ENCODE peak calls at places on chromosomes 4 and X, in four cellular contexts. T is DND-41, X is MM.1S, C is mucosa of descending colon. L is an unnamed sample.

GRCh38 chr4:99100876-99101275 is 12.3 kb upstream of the ADH5 start:
- DNase-seq in T (no peak), C (no peak), X (no peak), L (no peak)

GRCh38 chrX:22481436-22481835 is 208.7 kb downstream of the CBLL2 start:
- DNase-seq in C (no peak), T (no peak), X (no peak), L (no peak)

GRCh38 chr4:26151615-26152014 is 169.2 kb upstream of the RBPJ start:
- DNase-seq in T (no peak), X (no peak), C (no peak), L (no peak)

GRCh38 chr4:73859614-73860088 is 6.6 kb downstream of the PF4V1 start:
- DNase-seq in X (no peak), T (no peak), C (no peak), L (no peak)

GRCh38 chr4:183658362-183659028 is 490 bp downstream of the RWDD4 start:
- DNase-seq in X (no peak), T (no peak), C (peak), L (peak)

GRCh38 chrX:53193093-53193492 is 31.9 kb downstream of the KDM5C start:
- DNase-seq in T (no peak), C (no peak), X (no peak), L (no peak)

GRCh38 chr4:185576314-185576713 is 41.0 kb upstream of the PDLIM3 start:
- DNase-seq in C (no peak), T (no peak), X (no peak), L (no peak)

GRCh38 chrX:30196322-30196721 is 19.0 kb upstream of the MAGEB2 start:
- DNase-seq in X (peak), C (no peak), T (no peak), L (no peak)

GRCh38 chrX:93673056-93673868 is at the start of gene NAP1L3:
- DNase-seq in T (no peak), X (peak), C (peak), L (peak)

GRCh38 chr4:84126061-84126787 is 372.9 kb downstream of the NKX6-1 start:
- DNase-seq in X (no peak), C (no peak), T (no peak), L (no peak)

GRCh38 chrX:30141966-30142365 is 73.4 kb upstream of the MAGEB2 start:
- DNase-seq in T (no peak), X (peak), C (no peak), L (no peak)

GRCh38 chrX:29090811-29091210 is 503.6 kb downstream of the IL1RAPL1 start:
- DNase-seq in X (peak), T (no peak), C (no peak), L (no peak)